ENCODE peak calls at places on chromosome 16, in six cellular contexts. L is H9, A is IMR-90, J is mesenchymal stem cell, G is trophoblast cell, M is H1. R is an unnamed sample.

GRCh38 chr16:80084614-80085013 is 456.2 kb upstream of the DYNLRB2 start:
- DNase-seq in L (peak), A (no peak), J (peak), G (peak), M (peak), R (peak)

GRCh38 chr16:49324703-49325102 is 43.1 kb upstream of the CBLN1 start:
- DNase-seq in L (no peak), A (no peak), J (no peak), G (no peak), M (no peak), R (no peak)

GRCh38 chr16:11955713-11956123 is 9.3 kb upstream of the TNFRSF17 start:
- DNase-seq in L (no peak), A (peak), J (peak), G (peak), M (no peak), R (no peak)

GRCh38 chr16:73265124-73265838 is 217.4 kb upstream of the ZFHX3 start:
- DNase-seq in L (peak), A (no peak), J (no peak), G (peak), M (no peak), R (no peak)

GRCh38 chr16:29863669-29863984 is 601 bp upstream of the CDIPT start:
- DNase-seq in L (no peak), A (no peak), J (no peak), G (no peak), M (no peak), R (no peak)

GRCh38 chr16:79767597-79768280 is 167.2 kb upstream of the MAF start:
- DNase-seq in L (no peak), A (no peak), J (peak), G (no peak), M (no peak), R (peak)

GRCh38 chr16:53430363-53430762 is 3.9 kb upstream of the RBL2 start:
- DNase-seq in L (no peak), A (no peak), J (no peak), G (peak), M (no peak), R (no peak)

GRCh38 chr16:46839986-46840443 is 9.0 kb upstream of the C16orf87 start:
- DNase-seq in L (no peak), A (no peak), J (no peak), G (no peak), M (no peak), R (no peak)

GRCh38 chr16:14530046-14530445 is 100.0 kb downstream of the PARN start:
- DNase-seq in L (no peak), A (no peak), J (no peak), G (no peak), M (no peak), R (no peak)

GRCh38 chr16:12907670-12908233 is 6.4 kb downstream of the SHISA9 start:
- DNase-seq in L (peak), A (no peak), J (no peak), G (no peak), M (no peak), R (no peak)

GRCh38 chr16:65509172-65509571 is 387.3 kb upstream of the CDH11 start:
- DNase-seq in L (no peak), A (no peak), J (no peak), G (no peak), M (no peak), R (no peak)

GRCh38 chr16:61654962-61655361 is 381.3 kb downstream of the CDH8 start:
- DNase-seq in L (no peak), A (no peak), J (no peak), G (no peak), M (no peak), R (no peak)

GRCh38 chr16:87914326-87914725 is 22.0 kb downstream of the CA5A start:
- DNase-seq in L (no peak), A (no peak), J (no peak), G (no peak), M (no peak), R (no peak)
- H4K91ac ChIP-seq in L (no peak), A (no peak), J (no peak), G (no peak), M (no peak), R (peak)

GRCh38 chr16:8936421-8936820 is 27.3 kb downstream of the USP7 start:
- DNase-seq in L (peak), A (peak), J (peak), G (peak), M (peak), R (no peak)
- H4K91ac ChIP-seq in L (no peak), A (no peak), J (no peak), G (no peak), M (no peak), R (no peak)

GRCh38 chr16:425082-425718 is at the start of gene RAB11FIP3:
- DNase-seq in L (peak), A (peak), J (peak), G (peak), M (peak), R (peak)
- H4K91ac ChIP-seq in L (no peak), A (peak), J (peak), G (peak), M (no peak), R (no peak)

GRCh38 chr16:81681311-81681710 is 97.8 kb upstream of the PLCG2 start:
- DNase-seq in L (no peak), A (no peak), J (no peak), G (no peak), M (no peak), R (no peak)
- H4K91ac ChIP-seq in L (no peak), A (no peak), J (no peak), G (no peak), M (no peak), R (no peak)

GRCh38 chr16:17470002-17470870 is 524 bp downstream of the XYLT1 start:
- DNase-seq in L (no peak), A (no peak), J (no peak), G (no peak), M (no peak), R (no peak)
- H4K91ac ChIP-seq in L (no peak), A (no peak), J (no peak), G (no peak), M (no peak), R (no peak)

GRCh38 chr16:8832383-8833100 is 34.9 kb downstream of the PMM2 start:
- DNase-seq in L (no peak), A (no peak), J (no peak), G (no peak), M (no peak), R (no peak)
- H4K91ac ChIP-seq in L (peak), A (no peak), J (no peak), G (no peak), M (peak), R (peak)

DNA sequence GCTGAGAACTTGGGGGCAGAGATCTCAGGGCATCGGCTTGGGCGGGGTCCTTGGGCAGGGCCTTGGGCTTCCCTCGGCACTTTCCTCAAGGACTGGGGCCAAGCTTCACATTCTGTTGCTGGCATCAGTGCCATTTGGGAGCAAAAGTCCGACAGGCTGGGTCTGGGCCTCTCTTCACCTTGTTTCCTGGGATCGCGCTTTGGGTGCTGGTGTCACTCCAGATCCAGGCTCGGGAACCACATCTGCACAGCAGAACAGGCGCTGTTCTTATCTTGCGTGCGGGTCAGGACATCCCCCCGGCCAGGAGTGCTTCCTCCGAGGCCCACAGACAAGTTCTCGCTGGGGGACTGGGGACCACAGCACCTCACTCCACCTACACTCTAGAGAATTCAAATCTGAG is 31.1 kb upstream of the CDH15 start:
- DNase-seq in L (no peak), A (no peak), J (no peak), G (no peak), M (no peak), R (no peak)
- H4K91ac ChIP-seq in L (no peak), A (no peak), J (no peak), G (no peak), M (no peak), R (no peak)

GRCh38 chr16:28087675-28088285 is 24.3 kb upstream of the GSG1L start:
- DNase-seq in L (no peak), A (no peak), J (no peak), G (no peak), M (no peak), R (no peak)
- H4K91ac ChIP-seq in L (no peak), A (no peak), J (no peak), G (no peak), M (no peak), R (no peak)

GRCh38 chr16:31711344-31711845 is 162.2 kb upstream of the ZNF267 start:
- DNase-seq in L (no peak), A (no peak), J (no peak), G (no peak), M (no peak), R (no peak)
- H4K91ac ChIP-seq in L (no peak), A (no peak), J (no peak), G (no peak), M (no peak), R (no peak)